ENCODE peak calls at places on chromosome 9, in six cellular contexts. C is lower lobe of right lung, R is spleen, G is WERI-Rb-1, S is colonic mucosa, Z is GM13977. E is an unnamed sample.

GRCh38 chr9:108855529-108855886 is 278 bp downstream of the ACTL7B start:
- DNase-seq in C (no peak), R (no peak), G (no peak), S (no peak), Z (no peak), E (no peak)

GRCh38 chr9:111622626-111623025 is 8.5 kb upstream of the DNAJC25 start:
- DNase-seq in C (peak; percentile 54), R (no peak), G (no peak), S (no peak), Z (no peak), E (no peak)

GRCh38 chr9:89223398-89223977 is 44.9 kb upstream of the SHC3 start:
- DNase-seq in C (no peak), R (no peak), G (no peak), S (no peak), Z (no peak), E (no peak)

GRCh38 chr9:4955836-4956235 is 29.2 kb upstream of the JAK2 start:
- DNase-seq in C (no peak), R (no peak), G (no peak), S (no peak), Z (no peak), E (no peak)

GRCh38 chr9:38298904-38299303 is 93.6 kb upstream of the ALDH1B1 start:
- DNase-seq in C (no peak), R (no peak), G (no peak), S (no peak), Z (no peak), E (no peak)

GRCh38 chr9:96218821-96219614 is 83.0 kb downstream of the HSD17B3 start:
- DNase-seq in C (no peak), R (no peak), G (no peak), S (peak; percentile 25), Z (peak; percentile 29), E (peak; percentile 42)

GRCh38 chr9:24118170-24118569 is 292.1 kb upstream of the ELAVL2 start:
- DNase-seq in C (no peak), R (no peak), G (no peak), S (no peak), Z (no peak), E (no peak)

GRCh38 chr9:81607593-81608288 is 81.6 kb downstream of the TLE1 start:
- DNase-seq in C (no peak), R (no peak), G (no peak), S (no peak), Z (no peak), E (no peak)

GRCh38 chr9:122791872-122792669 is 3.3 kb downstream of the OR5C1 start:
- DNase-seq in C (no peak), R (no peak), G (no peak), S (no peak), Z (no peak), E (no peak)

GRCh38 chr9:93298498-93299417 is 114.8 kb downstream of the WNK2 start:
- DNase-seq in C (peak; percentile 45), R (peak; percentile 67), G (peak; percentile 87), S (peak; percentile 73), Z (no peak), E (peak; percentile 23)

GRCh38 chr9:93303258-93303771 is 119.4 kb downstream of the WNK2 start:
- DNase-seq in C (no peak), R (peak; percentile 57), G (no peak), S (peak; percentile 13), Z (peak; percentile 22), E (peak; percentile 26)

GRCh38 chr9:137301086-137301947 is 754 bp downstream of the NRARP start:
- DNase-seq in C (peak; percentile 58), R (no peak), G (peak; percentile 59), S (peak; percentile 32), Z (no peak), E (peak; percentile 73)

GRCh38 chr9:90936380-90936779 is 134.8 kb downstream of the SYK start:
- DNase-seq in C (no peak), R (no peak), G (no peak), S (no peak), Z (no peak), E (no peak)

GRCh38 chr9:89247431-89248370 is 63.3 kb upstream of the CKS2 start:
- DNase-seq in C (no peak), R (no peak), G (no peak), S (no peak), Z (no peak), E (no peak)

GRCh38 chr9:31733166-31733565 is 651.3 kb upstream of the ACO1 start:
- DNase-seq in C (no peak), R (no peak), G (no peak), S (no peak), Z (no peak), E (no peak)

GRCh38 chr9:94847486-94847885 is 121.0 kb downstream of the AOPEP start:
- DNase-seq in C (no peak), R (no peak), G (no peak), S (no peak), Z (no peak), E (no peak)

GRCh38 chr9:135212961-135213360 is 125.5 kb downstream of the OLFM1 start:
- DNase-seq in C (peak; percentile 22), R (peak; percentile 39), G (no peak), S (no peak), Z (no peak), E (no peak)

GRCh38 chr9:19782005-19782404 is 6.8 kb downstream of the SLC24A2 start:
- DNase-seq in C (no peak), R (no peak), G (no peak), S (no peak), Z (no peak), E (no peak)

GRCh38 chr9:96006296-96006890 is 130.9 kb downstream of the ERCC6L2 start:
- DNase-seq in C (no peak), R (no peak), G (no peak), S (no peak), Z (no peak), E (no peak)

GRCh38 chr9:31699836-31700235 is 684.6 kb upstream of the ACO1 start:
- DNase-seq in C (no peak), R (no peak), G (no peak), S (no peak), Z (no peak), E (no peak)

GRCh38 chr9:88663766-88664419 is 128.9 kb downstream of the NXNL2 start:
- DNase-seq in C (no peak), R (no peak), G (no peak), S (no peak), Z (no peak), E (no peak)

GRCh38 chr9:132220069-132220468 is 58.2 kb downstream of the NTNG2 start:
- DNase-seq in C (no peak), R (no peak), G (no peak), S (no peak), Z (no peak), E (no peak)

GRCh38 chr9:4932681-4933080 is 52.4 kb upstream of the JAK2 start:
- DNase-seq in C (no peak), R (no peak), G (no peak), S (no peak), Z (no peak), E (no peak)

GRCh38 chr9:126805546-126806262 is 864 bp downstream of the ZBTB43 start:
- DNase-seq in C (peak; percentile 74), R (peak; percentile 80), G (peak; percentile 50), S (peak; percentile 52), Z (peak; percentile 72), E (peak; percentile 67)

GRCh38 chr9:14910178-14910805 is at the start of gene FREM1:
- DNase-seq in C (no peak), R (no peak), G (no peak), S (peak; percentile 47), Z (no peak), E (no peak)

GRCh38 chr9:68949271-68950000 is 64.5 kb downstream of the PRKACG start:
- DNase-seq in C (no peak), R (no peak), G (peak; percentile 26), S (no peak), Z (no peak), E (no peak)

DNA sequence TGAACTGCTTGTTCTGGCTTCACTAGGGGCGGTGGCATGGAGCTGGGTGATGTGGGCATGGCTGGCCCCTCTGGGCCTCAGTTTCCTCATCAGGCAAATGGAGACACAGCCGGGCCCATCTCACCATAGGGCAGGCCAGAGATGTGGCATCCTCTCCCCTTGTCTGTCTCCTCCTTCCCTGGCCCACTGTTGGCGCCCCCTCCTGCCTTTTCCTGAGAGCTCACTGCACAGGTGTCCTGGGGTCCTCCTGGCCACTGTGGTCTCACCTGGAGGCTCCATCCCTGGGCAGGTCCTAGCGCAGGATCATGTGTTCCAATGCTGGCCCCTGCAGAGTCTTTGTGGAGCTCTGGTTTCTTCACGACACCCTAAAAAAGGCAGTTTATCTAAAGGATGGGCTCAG is 53.5 kb downstream of the NEK6 start:
- DNase-seq in C (no peak), R (no peak), G (peak; percentile 38), S (no peak), Z (no peak), E (no peak)
- TF ChIP-seq CTCF in C (no peak), R (no peak), G (peak; percentile 58), S (no peak), Z (peak; percentile 28), E (no peak)

DNA sequence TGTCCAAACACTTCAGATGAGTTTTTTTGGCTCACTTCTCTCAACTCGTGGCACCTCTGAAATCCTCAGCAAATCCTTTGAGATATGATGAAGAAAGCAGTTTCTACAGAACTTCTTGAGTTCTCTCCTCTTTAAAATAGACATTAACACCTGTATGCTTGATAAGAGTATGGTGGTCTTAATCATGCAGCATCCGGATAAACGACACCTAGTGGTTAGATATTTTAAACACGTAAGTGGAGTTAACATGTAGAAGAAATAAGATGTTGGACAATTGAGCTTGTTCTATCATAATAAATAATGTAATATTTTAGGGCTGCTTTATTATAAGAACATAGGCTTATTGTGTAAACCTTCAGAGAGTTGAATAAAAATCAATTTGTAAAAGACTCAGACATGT is 324.8 kb downstream of the CYLC2 start:
- DNase-seq in C (no peak), R (no peak), G (no peak), S (no peak), Z (no peak), E (no peak)
- TF ChIP-seq CTCF in C (no peak), R (no peak), G (no peak), S (no peak), Z (no peak), E (no peak)

GRCh38 chr9:103991698-103992097 is 102.4 kb upstream of the SMC2 start:
- DNase-seq in C (no peak), R (no peak), G (no peak), S (no peak), Z (no peak), E (peak; percentile 17)
- TF ChIP-seq CTCF in C (no peak), R (no peak), G (no peak), S (no peak), Z (no peak), E (no peak)

GRCh38 chr9:97548819-97549540 is 47.5 kb downstream of the TMOD1 start:
- DNase-seq in C (no peak), R (no peak), G (no peak), S (no peak), Z (no peak), E (no peak)
- TF ChIP-seq CTCF in C (no peak), R (no peak), G (no peak), S (no peak), Z (no peak), E (no peak)

DNA sequence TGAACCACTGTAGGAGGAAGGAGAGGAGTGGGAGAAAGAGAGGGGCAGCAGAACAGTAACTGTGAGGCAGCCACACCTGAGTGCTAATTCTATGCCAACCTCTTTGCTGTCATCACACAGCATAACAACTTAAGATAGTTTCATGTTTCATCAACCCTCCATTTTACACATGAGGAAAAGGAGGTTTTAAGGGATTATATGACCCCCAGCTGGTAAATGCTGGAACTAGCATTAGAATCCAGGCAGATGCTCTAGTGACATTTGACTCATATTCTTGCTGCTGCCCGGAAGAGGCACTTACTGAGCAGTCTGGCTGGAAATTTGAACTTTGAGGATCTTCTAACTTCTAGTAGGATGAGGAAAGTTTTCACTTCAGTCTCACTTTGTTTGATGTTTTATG is 24.1 kb upstream of the VLDLR start:
- DNase-seq in C (no peak), R (no peak), G (no peak), S (no peak), Z (no peak), E (no peak)
- TF ChIP-seq CTCF in C (no peak), R (no peak), G (no peak), S (no peak), Z (no peak), E (no peak)